ENCODE peak calls at places on chromosomes 13 and 19, in six cellular contexts. Y, L, J, F, H and P are unnamed samples.

GRCh38 chr19:49932731-49933131 is 3.4 kb upstream of the NUP62 start:
- DNase-seq in Y (peak; percentile 37), L (no peak), J (no peak), F (no peak), H (no peak), P (no peak)

GRCh38 chr19:58558623-58559274 is 338 bp upstream of the UBE2M start:
- DNase-seq in Y (peak; percentile 99), L (peak; percentile 99), J (peak; percentile 91), F (peak; percentile 100), H (peak; percentile 100), P (peak; percentile 99)

GRCh38 chr13:99740261-99740979 is 231.1 kb downstream of the ZIC5 start:
- DNase-seq in Y (no peak), L (no peak), J (no peak), F (no peak), H (no peak), P (no peak)

GRCh38 chr13:21075303-21076264 is 14.2 kb upstream of the LATS2 start:
- DNase-seq in Y (no peak), L (peak; percentile 49), J (no peak), F (no peak), H (peak; percentile 48), P (peak; percentile 42)

GRCh38 chr13:108656742-108657141 is 27.3 kb downstream of the MYO16 start:
- DNase-seq in Y (no peak), L (no peak), J (no peak), F (no peak), H (no peak), P (no peak)

GRCh38 chr13:99281811-99282263 is 23.7 kb upstream of the GPR18 start:
- DNase-seq in Y (peak; percentile 77), L (no peak), J (no peak), F (peak; percentile 86), H (peak; percentile 50), P (peak; percentile 44)

GRCh38 chr19:39413903-39414608 is 1.6 kb downstream of the PLEKHG2 start:
- DNase-seq in Y (no peak), L (no peak), J (no peak), F (peak; percentile 85), H (peak; percentile 36), P (no peak)

GRCh38 chr19:40530091-40530901 is 46.4 kb upstream of the SHKBP1 start:
- DNase-seq in Y (no peak), L (no peak), J (no peak), F (no peak), H (peak; percentile 32), P (peak; percentile 57)

GRCh38 chr13:51781246-51782022 is 22.5 kb downstream of the DHRS12 start:
- DNase-seq in Y (no peak), L (peak; percentile 34), J (no peak), F (no peak), H (no peak), P (peak; percentile 57)

GRCh38 chr19:47069795-47070194 is 21.4 kb upstream of the TMEM160 start:
- DNase-seq in Y (no peak), L (no peak), J (no peak), F (no peak), H (no peak), P (no peak)

GRCh38 chr19:47073574-47073973 is 25.1 kb upstream of the TMEM160 start:
- DNase-seq in Y (no peak), L (no peak), J (no peak), F (no peak), H (no peak), P (no peak)

GRCh38 chr19:47070756-47071155 is 22.3 kb upstream of the TMEM160 start:
- DNase-seq in Y (no peak), L (no peak), J (no peak), F (no peak), H (no peak), P (no peak)

GRCh38 chr19:47072323-47072722 is 23.9 kb upstream of the TMEM160 start:
- DNase-seq in Y (no peak), L (no peak), J (no peak), F (no peak), H (no peak), P (no peak)

GRCh38 chr19:47071731-47072130 is 23.3 kb upstream of the TMEM160 start:
- DNase-seq in Y (no peak), L (no peak), J (no peak), F (no peak), H (no peak), P (no peak)
- H3K36me3 ChIP-seq in Y (no peaks in the 10 kb centered on the region), L (peaks cover 22% of the 10 kb centered on the region), J (peaks cover 12% of the 10 kb centered on the region), F (peaks cover 77% of the 10 kb centered on the region), H (peaks cover 98% of the 10 kb centered on the region), P (no peaks in the 10 kb centered on the region)

GRCh38 chr13:97434417-97435296 is 688 bp downstream of the RAP2A start:
- DNase-seq in Y (peak; percentile 44), L (peak; percentile 33), J (peak; percentile 21), F (peak; percentile 83), H (peak; percentile 40), P (peak; percentile 58)

GRCh38 chr13:97432917-97433726 is 847 bp upstream of the RAP2A start:
- DNase-seq in Y (peak; percentile 96), L (peak; percentile 100), J (peak; percentile 100), F (peak; percentile 99), H (peak; percentile 98), P (peak; percentile 99)

GRCh38 chr13:97432232-97432916 is 1.6 kb upstream of the RAP2A start:
- DNase-seq in Y (no peak), L (no peak), J (no peak), F (no peak), H (no peak), P (no peak)

GRCh38 chr13:97435297-97435682 is 1.3 kb downstream of the RAP2A start:
- DNase-seq in Y (no peak), L (no peak), J (no peak), F (no peak), H (no peak), P (no peak)

GRCh38 chr13:97433727-97434416 is at the start of gene RAP2A:
- DNase-seq in Y (peak; percentile 86), L (peak; percentile 97), J (peak; percentile 79), F (peak; percentile 94), H (peak; percentile 92), P (peak; percentile 94)
- TF ChIP-seq CTCF in Y (no peak), L (no peak), J (no peak), F (no peak), H (no peak), P (no peak)

DNA sequence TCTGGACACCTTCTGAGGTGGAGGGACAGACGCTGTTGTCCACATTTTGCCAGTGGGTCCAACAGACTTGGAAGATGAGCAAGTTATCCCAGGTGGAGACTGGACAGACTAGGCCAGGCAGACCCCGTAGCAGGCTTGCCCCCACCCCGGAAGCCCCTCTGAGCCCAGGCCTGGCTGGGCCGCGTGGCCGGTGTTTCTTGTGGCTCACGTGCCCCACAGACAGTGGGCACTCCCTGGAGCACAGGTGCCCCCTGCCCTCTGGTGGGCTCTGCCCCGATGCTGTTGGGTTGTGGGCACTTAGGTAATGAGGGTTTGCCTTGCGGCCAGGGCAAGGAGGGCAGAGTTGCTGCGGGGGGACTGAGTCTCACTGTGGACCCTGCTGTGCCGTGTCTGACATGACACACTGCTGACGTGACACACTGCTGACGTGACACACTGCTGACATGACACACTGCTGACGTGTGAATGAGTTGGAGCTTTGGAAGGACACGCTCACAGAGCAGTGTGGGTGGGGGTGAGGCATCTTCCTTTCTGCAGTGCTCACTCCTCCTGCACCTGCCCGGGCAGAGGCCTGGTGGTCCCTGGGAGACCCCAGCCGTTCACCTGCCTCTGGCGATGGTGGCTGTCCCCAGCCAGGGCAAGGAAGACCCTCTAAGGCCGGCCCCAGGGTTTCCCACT is 25.1 kb downstream of the DOT1L start:
- DNase-seq in Y (no peak), L (no peak), J (no peak), F (no peak), H (no peak), P (no peak)
- H3K36me3 ChIP-seq in Y (no peaks in the 10 kb centered on the region), L (peaks cover 2% of the 10 kb centered on the region), J (peaks cover 9% of the 10 kb centered on the region), F (peaks cover 67% of the 10 kb centered on the region), H (peaks cover 46% of the 10 kb centered on the region), P (no peaks in the 10 kb centered on the region)

GRCh38 chr13:70338608-70339007 is 230.4 kb upstream of the KLHL1 start:
- DNase-seq in Y (no peak), L (no peak), J (no peak), F (no peak), H (no peak), P (no peak)

GRCh38 chr13:70333752-70334151 is 225.5 kb upstream of the KLHL1 start:
- DNase-seq in Y (no peak), L (no peak), J (no peak), F (no peak), H (no peak), P (no peak)

DNA sequence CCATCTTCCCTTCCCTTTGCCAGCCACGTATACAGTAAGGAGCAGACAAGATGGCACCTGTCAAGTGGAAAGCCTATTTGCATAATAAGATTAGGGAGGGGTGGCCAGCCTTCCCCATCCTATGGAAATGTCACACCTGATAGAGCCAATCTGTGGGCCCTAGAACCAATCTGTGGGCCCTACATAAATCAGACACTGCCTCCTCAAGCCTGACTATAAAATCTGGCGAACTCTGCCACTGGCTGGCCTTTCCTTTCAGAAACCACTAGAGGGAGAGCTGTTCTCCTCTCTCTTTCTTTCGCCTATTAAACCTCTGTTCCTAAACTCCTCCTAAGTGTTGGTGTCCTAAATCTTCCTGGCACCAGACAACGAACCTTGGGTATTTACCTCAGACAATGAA is 231.5 kb upstream of the KLHL1 start:
- DNase-seq in Y (no peak), L (no peak), J (no peak), F (no peak), H (no peak), P (peak; percentile 38)
- TF ChIP-seq CTCF in Y (no peak), L (no peak), J (peak; percentile 43), F (no peak), H (no peak), P (peak; percentile 22)

DNA sequence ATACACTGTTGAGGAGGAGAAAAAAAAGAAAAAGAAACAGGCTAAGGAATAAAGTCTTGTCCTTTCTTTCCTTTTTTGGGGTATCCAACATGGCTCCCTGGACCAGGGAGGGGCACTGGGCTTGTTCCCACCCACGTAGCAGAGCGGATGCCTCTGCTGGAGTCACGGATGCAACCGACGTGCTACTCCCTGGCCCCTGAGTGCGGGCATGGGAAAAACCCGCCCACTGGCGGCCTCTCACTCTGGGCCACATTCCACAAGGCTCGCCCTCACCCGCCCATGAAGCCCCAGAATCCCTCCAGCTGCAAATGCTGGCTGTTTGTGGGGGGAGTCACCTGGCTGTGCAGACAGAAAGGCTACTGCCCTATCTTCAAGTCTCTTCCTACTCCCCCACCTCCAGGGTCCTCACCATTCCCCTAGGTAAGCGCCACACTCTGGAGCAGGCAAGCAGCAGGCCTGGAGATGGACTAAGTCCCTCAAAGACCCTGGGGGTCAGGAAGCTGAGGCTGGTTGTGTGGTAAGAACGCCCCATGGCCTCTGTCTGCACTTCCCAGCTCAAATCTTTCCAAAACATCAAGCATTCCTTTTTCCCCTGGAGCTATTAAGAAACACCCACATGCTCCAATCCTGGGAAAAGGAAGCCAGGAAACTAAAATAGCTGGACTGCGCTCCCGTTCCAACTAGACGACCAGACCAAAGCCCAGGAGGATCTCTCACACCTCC is 17.8 kb upstream of the EPHX3 start:
- DNase-seq in Y (no peak), L (peak; percentile 94), J (peak; percentile 88), F (no peak), H (peak; percentile 75), P (peak; percentile 61)
- H3K36me3 ChIP-seq in Y (peaks cover 3% of the 10 kb centered on the region), L (peaks cover 53% of the 10 kb centered on the region), J (peaks cover 21% of the 10 kb centered on the region), F (peaks cover 68% of the 10 kb centered on the region), H (peaks cover 61% of the 10 kb centered on the region), P (no peaks in the 10 kb centered on the region)